ENCODE peak calls at places on chromosome 12, in seven cellular contexts. A, I, N, O, D, B and L are unnamed samples.

GRCh38 chr12:116302200-116303075 is 24.9 kb upstream of the MED13L start:
- DNase-seq in A (no peak), I (no peak), N (no peak), O (no peak), D (no peak), B (peak; percentile 42), L (no peak)

GRCh38 chr12:77362871-77363270 is 297.5 kb upstream of the E2F7 start:
- DNase-seq in A (no peak), I (no peak), N (no peak), O (no peak), D (no peak), B (no peak), L (no peak)

GRCh38 chr12:113096675-113097461 is 38.7 kb downstream of the RASAL1 start:
- DNase-seq in A (no peak), I (no peak), N (no peak), O (no peak), D (no peak), B (no peak), L (no peak)

GRCh38 chr12:3431685-3432084 is 59.3 kb upstream of the PRMT8 start:
- DNase-seq in A (no peak), I (no peak), N (no peak), O (no peak), D (no peak), B (no peak), L (no peak)

GRCh38 chr12:81070846-81071245 is 7.0 kb upstream of the ACSS3 start:
- DNase-seq in A (peak; percentile 9), I (no peak), N (no peak), O (no peak), D (no peak), B (no peak), L (no peak)

GRCh38 chr12:25681580-25681979 is 128.5 kb upstream of the LMNTD1 start:
- DNase-seq in A (peak; percentile 58), I (no peak), N (no peak), O (no peak), D (peak; percentile 35), B (no peak), L (no peak)

GRCh38 chr12:104710940-104711725 is 247.0 kb downstream of the SLC41A2 start:
- DNase-seq in A (peak; percentile 95), I (no peak), N (no peak), O (no peak), D (peak; percentile 48), B (no peak), L (peak; percentile 58)

GRCh38 chr12:120370343-120371243 is 1.6 kb upstream of the MSI1 start:
- DNase-seq in A (no peak), I (no peak), N (no peak), O (peak; percentile 49), D (no peak), B (no peak), L (no peak)

GRCh38 chr12:97940629-97941028 is 478.0 kb downstream of the RMST start:
- DNase-seq in A (no peak), I (no peak), N (no peak), O (peak; percentile 61), D (no peak), B (peak; percentile 20), L (no peak)

GRCh38 chr12:39935275-39935674 is 170.6 kb downstream of the SLC2A13 start:
- DNase-seq in A (peak; percentile 75), I (no peak), N (no peak), O (no peak), D (no peak), B (no peak), L (no peak)

DNA sequence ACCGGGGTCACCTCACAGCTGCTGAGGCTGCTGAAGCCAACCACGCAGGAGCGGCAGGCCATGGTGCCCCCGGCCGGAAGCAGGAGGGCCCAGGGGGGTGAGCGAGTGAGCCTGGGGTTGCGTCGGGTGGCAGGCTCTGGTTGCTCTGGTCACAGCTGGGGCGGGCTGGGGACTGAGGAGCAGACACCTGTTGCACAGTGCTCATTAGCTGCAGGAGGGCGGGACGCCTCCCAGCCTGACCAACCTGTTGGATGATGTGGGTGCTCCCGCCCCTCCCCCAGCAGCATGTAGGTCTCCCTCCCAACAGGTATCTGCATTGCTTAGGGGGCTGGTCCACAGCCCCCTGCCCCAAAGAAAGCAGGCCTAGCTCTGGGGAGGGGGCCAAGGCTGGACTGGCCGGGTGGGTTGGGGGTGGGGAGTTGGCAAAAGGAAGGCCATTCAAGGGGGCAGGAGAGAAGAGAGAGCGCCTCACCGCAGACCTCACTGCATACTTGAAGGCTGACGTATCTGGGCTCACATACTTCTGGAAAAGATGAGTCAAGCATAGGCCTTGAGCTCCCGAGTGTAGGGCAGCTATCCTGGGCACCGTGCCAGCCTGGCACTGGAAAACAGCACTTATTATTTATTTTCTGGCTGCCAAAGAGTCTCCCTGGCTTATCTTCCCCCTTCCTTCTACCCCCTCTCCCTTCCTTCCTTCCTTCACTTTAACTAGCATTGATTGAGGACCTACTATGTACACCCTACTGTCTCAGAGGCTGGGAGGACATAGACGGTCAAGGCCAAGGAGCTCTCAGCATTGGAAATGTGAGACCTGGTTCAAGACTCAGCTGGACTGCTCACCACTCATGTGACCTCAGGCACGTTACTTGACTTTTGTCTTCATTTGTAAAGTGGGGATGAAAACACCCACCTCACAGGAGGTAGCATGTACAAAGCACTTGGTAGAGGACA is at the start of gene KRT80:
- DNase-seq in A (peak; percentile 99), I (peak; percentile 21), N (peak; percentile 97), O (no peak), D (peak; percentile 99), B (no peak), L (peak; percentile 94)
- TF ChIP-seq EZH2phosphoT487 in A (no peak), I (no peak), N (no peak), O (no peak), D (no peak), B (no peak), L (no peak)

GRCh38 chr12:57419495-57419894 is 11.3 kb downstream of the R3HDM2 start:
- DNase-seq in A (no peak), I (no peak), N (no peak), O (no peak), D (no peak), B (no peak), L (no peak)

GRCh38 chr12:57416039-57416996 is 14.5 kb downstream of the R3HDM2 start:
- DNase-seq in A (peak; percentile 65), I (no peak), N (peak; percentile 38), O (no peak), D (peak; percentile 31), B (no peak), L (no peak)

GRCh38 chr12:57418255-57418654 is 12.6 kb downstream of the R3HDM2 start:
- DNase-seq in A (no peak), I (no peak), N (no peak), O (no peak), D (no peak), B (no peak), L (no peak)

GRCh38 chr12:57420482-57420881 is 10.4 kb downstream of the R3HDM2 start:
- DNase-seq in A (no peak), I (no peak), N (no peak), O (no peak), D (no peak), B (no peak), L (no peak)
- H3K4me2 ChIP-seq in A (no peak overlapping the region), I (no peak overlapping the region), N (no peak overlapping the region), O (no peak overlapping the region), D (no peak overlapping the region), B (no peak overlapping the region), L (no peak overlapping the region)

GRCh38 chr12:89350260-89350659 is 2.0 kb downstream of the DUSP6 start:
- DNase-seq in A (no peak), I (peak; percentile 24), N (no peak), O (peak; percentile 61), D (no peak), B (peak; percentile 33), L (no peak)
- TF ChIP-seq EZH2 in A (no peak), I (no peak), N (no peak), O (no peak), D (no peak), B (no peak), L (no peak)

DNA sequence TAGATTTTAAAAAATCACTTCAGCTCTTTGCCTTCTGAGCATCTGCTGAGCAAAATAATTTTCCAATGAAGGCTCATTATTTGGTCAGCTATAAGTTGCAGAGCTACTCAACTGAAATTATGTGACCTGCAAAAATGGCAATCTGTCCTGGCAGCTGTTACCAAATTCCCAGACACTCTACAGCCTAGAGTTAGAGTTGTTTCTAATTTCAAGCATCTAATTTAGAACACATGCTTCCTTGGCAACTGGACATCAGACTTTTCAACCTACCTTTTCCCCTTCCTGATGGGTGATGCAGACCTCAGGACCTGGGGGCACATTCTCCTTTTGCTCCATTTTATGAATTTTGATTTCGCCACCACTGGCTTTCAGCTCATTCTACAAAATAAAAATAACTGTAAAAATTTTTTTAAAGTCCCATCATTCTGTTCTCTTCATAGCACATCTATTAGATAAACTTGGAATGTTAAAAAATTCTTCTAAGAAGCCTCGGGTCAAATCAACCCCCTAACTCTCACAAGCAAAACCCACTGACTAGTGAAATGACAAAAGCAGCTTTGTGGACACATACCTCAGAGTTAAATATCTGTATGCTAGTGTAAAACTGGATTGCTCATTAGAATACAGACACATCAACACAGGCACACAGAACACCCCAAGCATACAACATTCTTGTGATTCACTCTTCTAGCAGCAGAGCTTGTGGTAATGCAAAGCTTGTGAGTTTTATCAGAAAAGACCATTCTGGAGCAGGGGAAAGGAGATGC is 33.5 kb upstream of the CERS5 start:
- DNase-seq in A (peak; percentile 82), I (no peak), N (no peak), O (no peak), D (peak; percentile 65), B (no peak), L (no peak)
- TF ChIP-seq EZH2phosphoT487 in A (no peak), I (no peak), N (no peak), O (no peak), D (no peak), B (no peak), L (no peak)